ENCODE peak calls at places on chromosomes 4 and X, in nine cellular contexts. X, Z, D, E, V, I, G, F and B are unnamed samples.

GRCh38 chrX:136759968-136760367 is 20.8 kb downstream of the ARHGEF6 start:
- DNase-seq in E (no peak), Z (no peak), V (no peak), D (no peak), F (no peak), X (no peak), I (peak), G (no peak), B (no peak)

GRCh38 chrX:10133980-10134676 is 22.6 kb upstream of the CLCN4 start:
- DNase-seq in D (no peak), X (no peak), G (no peak), V (no peak), Z (no peak), F (no peak), E (no peak), I (no peak), B (no peak)

GRCh38 chr4:120829113-120829831 is 93.3 kb downstream of the PRDM5 start:
- DNase-seq in F (no peak), I (no peak), Z (no peak), D (no peak), V (no peak), G (no peak), X (no peak), E (no peak), B (no peak)

GRCh38 chr4:83075696-83076095 is 38.8 kb downstream of the PLAC8 start:
- DNase-seq in Z (no peak), V (no peak), X (no peak), E (no peak), D (peak), I (no peak), F (no peak), G (no peak), B (no peak)

GRCh38 chrX:119672252-119672825 is 20.6 kb downstream of the SEPTIN6 start:
- DNase-seq in G (no peak), V (no peak), X (no peak), D (no peak), E (no peak), I (no peak), Z (no peak), F (no peak), B (no peak)

GRCh38 chrX:3713937-3714434 is 537 bp upstream of the PRKX start:
- DNase-seq in E (no peak), D (no peak), I (peak), F (no peak), G (no peak), X (no peak), Z (no peak), V (no peak), B (peak)

GRCh38 chrX:109344666-109345065 is 137.2 kb downstream of the GUCY2F start:
- DNase-seq in G (no peak), X (no peak), F (no peak), D (no peak), V (no peak), Z (no peak), E (no peak), I (no peak), B (no peak)

GRCh38 chr4:118270492-118270891 is 82.3 kb downstream of the PRSS12 start:
- DNase-seq in G (no peak), D (peak), I (no peak), F (no peak), Z (no peak), X (no peak), E (peak), V (no peak), B (peak)

GRCh38 chrX:110244951-110245480 is 72.9 kb downstream of the AMMECR1 start:
- DNase-seq in I (no peak), Z (no peak), F (no peak), D (peak), E (no peak), X (no peak), G (no peak), V (no peak), B (peak)

GRCh38 chrX:133045986-133046385 is 50.9 kb downstream of the USP26 start:
- DNase-seq in Z (no peak), G (no peak), I (no peak), V (no peak), E (no peak), D (peak), F (no peak), X (no peak), B (peak)

GRCh38 chrX:141375011-141375730 is 132.9 kb upstream of the SPANXC start:
- DNase-seq in G (no peak), X (no peak), Z (no peak), F (no peak), D (no peak), E (no peak), V (no peak), I (no peak), B (no peak)

GRCh38 chrX:134202561-134202960 is 34.4 kb upstream of the CCDC160 start:
- DNase-seq in I (peak), F (no peak), D (no peak), V (no peak), Z (no peak), E (no peak), G (no peak), X (no peak), B (no peak)

GRCh38 chr4:77861500-77861899 is 1.1 kb upstream of the MRPL1 start:
- DNase-seq in F (no peak), E (no peak), Z (no peak), G (no peak), V (no peak), I (no peak), X (no peak), D (peak), B (no peak)

GRCh38 chrX:139949703-139950102 is 15.6 kb downstream of the CXorf66 start:
- DNase-seq in V (no peak), I (no peak), G (no peak), F (no peak), E (no peak), Z (no peak), D (no peak), X (no peak), B (peak)

GRCh38 chr4:89298788-89299152 is 8.8 kb downstream of the GPRIN3 start:
- DNase-seq in D (peak), G (no peak), F (no peak), Z (no peak), I (no peak), X (no peak), V (no peak), E (no peak), B (no peak)

GRCh38 chr4:184955636-184956035 is 62.7 kb upstream of the HELT start:
- DNase-seq in Z (no peak), G (no peak), X (no peak), I (no peak), V (no peak), D (no peak), E (no peak), F (no peak), B (no peak)

GRCh38 chr4:137956256-137956655 is 285.9 kb downstream of the SLC7A11 start:
- DNase-seq in V (no peak), D (peak), F (no peak), Z (no peak), I (no peak), E (no peak), G (no peak), X (no peak), B (no peak)

GRCh38 chrX:45774961-45775360 is 574.3 kb upstream of the DIPK2B start:
- DNase-seq in D (peak), G (peak), F (no peak), V (no peak), Z (peak), I (no peak), E (no peak), X (no peak), B (no peak)

GRCh38 chr4:6854098-6854744 is 55.4 kb upstream of the TBC1D14 start:
- DNase-seq in G (no peak), X (no peak), E (no peak), V (no peak), D (no peak), I (no peak), F (no peak), Z (no peak), B (no peak)

GRCh38 chr4:3710451-3711182 is 55.6 kb upstream of the ADRA2C start:
- DNase-seq in G (peak), X (peak), F (peak), V (peak), D (no peak), E (peak), I (peak), Z (no peak), B (no peak)

GRCh38 chrX:154349359-154349935 is 25.0 kb downstream of the FLNA start:
- DNase-seq in G (peak), D (peak), F (no peak), I (no peak), E (no peak), Z (peak), X (no peak), V (peak), B (no peak)

GRCh38 chr4:71595576-71596108 is 188.2 kb downstream of the GC start:
- DNase-seq in X (no peak), D (peak), E (no peak), I (no peak), G (no peak), V (no peak), F (no peak), Z (no peak), B (no peak)

GRCh38 chr4:972651-973424 is 531 bp downstream of the DGKQ start:
- DNase-seq in I (peak), D (peak), X (no peak), G (peak), V (peak), E (no peak), F (peak), Z (peak), B (peak)

GRCh38 chrX:40550069-40550468 is 30.7 kb upstream of the ATP6AP2 start:
- DNase-seq in D (no peak), I (no peak), F (no peak), Z (no peak), E (no peak), V (no peak), X (no peak), G (no peak), B (peak)

GRCh38 chr4:169142906-169143305 is 127.8 kb downstream of the SH3RF1 start:
- DNase-seq in G (no peak), V (no peak), F (no peak), E (no peak), X (no peak), Z (no peak), I (no peak), D (no peak), B (no peak)

GRCh38 chrX:115561605-115562491 is 874 bp downstream of the PLS3 start:
- DNase-seq in G (peak), I (peak), E (peak), D (peak), Z (peak), V (peak), F (peak), X (no peak), B (peak)

GRCh38 chrX:115562492-115562872 is 1.5 kb downstream of the PLS3 start:
- DNase-seq in F (no peak), V (no peak), Z (no peak), D (peak), G (no peak), E (peak), X (no peak), I (no peak), B (peak)

GRCh38 chrX:115565888-115566287 is 4.9 kb downstream of the PLS3 start:
- DNase-seq in D (no peak), E (no peak), X (no peak), Z (no peak), V (no peak), F (no peak), I (no peak), G (no peak), B (peak)

GRCh38 chrX:115564243-115564642 is 3.3 kb downstream of the PLS3 start:
- DNase-seq in E (no peak), V (no peak), X (no peak), G (no peak), I (no peak), Z (no peak), D (peak), F (no peak), B (no peak)

DNA sequence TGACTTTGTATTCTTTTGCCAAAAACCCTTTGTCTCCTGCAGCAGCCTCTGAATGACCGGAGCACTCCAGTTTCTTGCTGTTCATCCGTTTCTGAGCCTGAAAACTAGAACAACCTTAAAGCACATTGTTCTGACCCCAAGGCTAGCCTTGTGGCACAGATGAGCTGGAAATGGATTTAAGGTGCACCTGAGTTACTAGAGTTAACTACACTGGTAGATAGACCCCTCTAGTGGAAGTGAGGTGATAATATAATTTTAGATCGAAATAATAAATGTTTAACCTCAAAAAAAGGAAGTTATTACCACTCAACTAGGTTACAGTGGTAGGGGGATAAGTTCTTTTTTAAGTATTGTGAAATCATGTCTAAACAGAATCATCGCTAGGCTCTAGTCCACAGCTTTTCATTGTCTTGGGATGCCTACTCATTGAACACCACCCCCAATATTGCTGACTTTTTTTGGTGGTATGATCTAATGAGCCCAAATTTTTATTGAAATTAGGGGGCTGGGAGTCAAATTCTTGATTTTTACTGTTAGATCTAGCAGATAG is 2.7 kb downstream of the PLS3 start:
- DNase-seq in V (no peak), D (peak), E (no peak), X (no peak), G (no peak), I (no peak), Z (no peak), F (no peak), B (no peak)
- H3K4me3 ChIP-seq in V (peak), D (peak), E (no peak), X (no peak), G (no peak), I (peak), Z (no peak), F (no peak), B (no peak)

DNA sequence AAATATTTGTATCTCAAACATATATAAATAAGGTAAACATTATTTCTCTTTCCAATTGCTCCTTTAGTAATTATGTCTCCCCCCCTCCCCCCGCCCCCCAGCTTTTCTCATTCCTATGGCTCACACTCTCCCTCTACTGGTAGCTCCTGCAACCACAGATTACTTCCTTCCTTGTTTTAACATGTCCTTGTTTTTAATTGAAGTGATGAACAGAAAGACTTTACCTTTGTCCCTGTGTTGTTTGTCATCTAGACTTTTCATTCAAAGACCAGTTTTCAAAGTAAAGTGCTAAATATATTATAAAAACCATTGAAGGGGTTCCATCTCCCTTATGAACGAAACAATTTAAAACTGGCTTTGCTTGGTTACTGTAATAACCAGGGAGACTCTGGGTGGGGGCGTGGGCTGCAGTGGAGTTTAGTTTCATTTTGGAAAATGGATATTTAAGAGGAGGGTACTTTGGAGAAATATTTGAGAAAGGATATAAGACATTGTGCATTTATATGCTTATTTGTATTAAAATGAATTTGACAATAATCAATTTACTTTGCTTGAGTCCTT is 352.9 kb downstream of the RAPGEF2 start:
- DNase-seq in G (no peak), V (no peak), Z (no peak), X (no peak), E (peak), I (peak), D (peak), F (no peak), B (peak)
- H3K4me3 ChIP-seq in G (no peak), V (no peak), Z (no peak), X (no peak), E (no peak), I (no peak), D (peak), F (no peak), B (no peak)

DNA sequence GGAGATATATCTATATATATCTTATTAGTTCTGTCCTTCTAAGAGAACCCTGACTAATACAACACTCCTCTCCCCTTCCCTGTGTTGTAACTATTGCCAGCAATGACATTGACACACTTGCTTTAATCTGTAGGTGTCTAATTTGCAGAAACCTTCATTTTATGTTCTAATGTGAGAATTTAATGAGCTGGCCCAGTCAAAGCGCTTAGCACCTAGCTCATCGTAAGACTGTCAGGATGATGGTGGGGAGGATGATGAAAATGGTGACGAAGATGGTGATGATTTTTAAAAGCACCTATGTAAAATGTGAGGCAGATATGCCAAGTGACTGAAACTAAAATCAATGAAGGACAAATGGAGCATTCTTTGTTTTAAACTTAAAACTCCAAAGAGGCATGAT is 183.8 kb downstream of the DHX15 start:
- DNase-seq in E (no peak), D (no peak), F (no peak), Z (no peak), X (no peak), V (no peak), G (no peak), I (no peak), B (no peak)
- H3K4me3 ChIP-seq in E (no peak), D (no peak), F (no peak), Z (no peak), X (no peak), V (no peak), G (no peak), I (no peak), B (no peak)

DNA sequence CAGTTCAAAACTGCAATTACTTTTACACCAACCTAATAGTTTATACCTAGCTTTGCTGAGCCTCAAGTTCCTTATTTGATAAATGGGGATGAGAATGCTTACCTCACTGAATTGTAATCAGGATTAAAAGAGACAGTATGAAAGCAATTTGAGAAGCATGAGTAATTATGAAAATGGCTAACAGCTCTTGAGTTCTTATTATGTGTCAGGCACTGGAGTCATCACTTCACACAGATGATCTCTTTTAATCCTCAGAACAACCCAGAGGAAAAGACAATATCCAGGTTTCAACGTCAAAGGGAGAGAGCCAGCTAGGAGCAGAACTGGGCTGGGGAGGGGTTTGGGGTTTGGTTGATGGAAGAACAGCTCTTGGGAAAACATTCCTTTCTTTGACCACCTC is 221.0 kb upstream of the NWD2 start:
- DNase-seq in X (no peak), D (no peak), V (no peak), G (no peak), E (no peak), F (no peak), I (no peak), Z (no peak), B (no peak)
- H3K4me3 ChIP-seq in X (no peak), D (no peak), V (no peak), G (no peak), E (no peak), F (no peak), I (no peak), Z (no peak), B (no peak)